ENCODE peak calls at places on chromosomes 3 and 15, in seven cellular contexts. K, Z, P, T, G, U and W are unnamed samples.

GRCh38 chr3:71323558-71323957 is 260.0 kb downstream of the FOXP1 start:
- DNase-seq in P (no peak), U (no peak), K (no peak), T (no peak), Z (no peak), G (no peak), W (no peak)

GRCh38 chr3:55795736-55796135 is 308.6 kb upstream of the WNT5A start:
- DNase-seq in T (no peak), Z (no peak), G (peak; percentile 18), U (no peak), K (no peak), P (no peak), W (no peak)

GRCh38 chr15:99197861-99198260 is 51.5 kb downstream of the TTC23 start:
- DNase-seq in U (no peak), G (no peak), T (no peak), Z (no peak), K (no peak), P (peak; percentile 6), W (no peak)

GRCh38 chr3:133448478-133449122 is 48.7 kb downstream of the BFSP2 start:
- DNase-seq in Z (no peak), P (no peak), T (no peak), K (no peak), U (no peak), G (no peak), W (no peak)

GRCh38 chr15:83300826-83301225 is 16.4 kb upstream of the BNC1 start:
- DNase-seq in Z (no peak), P (peak; percentile 76), U (no peak), K (no peak), T (no peak), G (no peak), W (no peak)

GRCh38 chr3:60703956-60704736 is 547.1 kb downstream of the FHIT start:
- DNase-seq in T (no peak), P (peak; percentile 1), K (no peak), Z (no peak), U (no peak), G (no peak), W (no peak)

GRCh38 chr15:43799209-43799944 is 643 bp downstream of the SERINC4 start:
- DNase-seq in P (no peak), U (peak; percentile 59), Z (no peak), K (no peak), G (no peak), T (no peak), W (no peak)

GRCh38 chr15:101105059-101105851 is 146.6 kb downstream of the CHSY1 start:
- DNase-seq in T (no peak), Z (peak; percentile 37), U (no peak), G (no peak), K (no peak), P (peak; percentile 17), W (no peak)

GRCh38 chr15:42228036-42228435 is 19.9 kb upstream of the VPS39 start:
- DNase-seq in U (no peak), Z (no peak), G (no peak), K (no peak), T (no peak), P (no peak), W (no peak)

GRCh38 chr15:94098877-94099606 is 132.3 kb upstream of the MCTP2 start:
- DNase-seq in K (no peak), G (no peak), U (no peak), P (no peak), Z (no peak), T (no peak), W (no peak)

GRCh38 chr15:57820119-57820518 is 113.6 kb downstream of the POLR2M start:
- DNase-seq in P (peak; percentile 2), T (no peak), U (no peak), G (no peak), K (no peak), Z (no peak), W (no peak)

GRCh38 chr3:52351762-52352055 is 35.6 kb downstream of the DNAH1 start:
- DNase-seq in K (no peak), U (no peak), T (no peak), G (no peak), P (no peak), Z (no peak), W (no peak)

GRCh38 chr15:37056168-37056893 is 44.0 kb downstream of the MEIS2 start:
- DNase-seq in Z (peak; percentile 52), P (no peak), T (peak; percentile 51), K (peak; percentile 71), U (no peak), G (no peak), W (no peak)

GRCh38 chr3:169505577-169506155 is 157.8 kb downstream of the MECOM start:
- DNase-seq in K (no peak), U (no peak), P (no peak), T (no peak), Z (no peak), G (no peak), W (no peak)

GRCh38 chr15:59203026-59203425 is 3.6 kb upstream of the LDHAL6B start:
- DNase-seq in G (no peak), Z (no peak), T (no peak), P (no peak), U (no peak), K (no peak), W (no peak)

GRCh38 chr15:68658151-68658550 is 79.4 kb downstream of the CORO2B start:
- DNase-seq in P (no peak), Z (no peak), G (no peak), U (no peak), K (no peak), T (no peak), W (no peak)

GRCh38 chr3:53303549-53303948 is 43.8 kb downstream of the DCP1A start:
- DNase-seq in K (no peak), Z (peak; percentile 80), G (no peak), T (no peak), P (no peak), U (no peak), W (no peak)

GRCh38 chr3:134371542-134372324 is 2.5 kb downstream of the AMOTL2 start:
- DNase-seq in P (no peak), K (no peak), Z (peak; percentile 26), T (no peak), U (no peak), G (no peak), W (no peak)

GRCh38 chr3:175731543-175731942 is 872.4 kb downstream of the NAALADL2 start:
- DNase-seq in G (no peak), P (no peak), K (no peak), Z (no peak), U (no peak), T (no peak), W (no peak)

GRCh38 chr15:69893863-69894262 is 203.9 kb downstream of the TLE3 start:
- DNase-seq in Z (peak; percentile 80), K (no peak), G (no peak), U (no peak), P (peak; percentile 12), T (no peak), W (no peak)

GRCh38 chr3:39193391-39193790 is 996 bp upstream of the XIRP1 start:
- DNase-seq in G (no peak), Z (peak; percentile 89), K (peak; percentile 36), U (no peak), T (no peak), P (no peak), W (no peak)

GRCh38 chr3:134602440-134602814 is 48.4 kb downstream of the KY start:
- DNase-seq in K (peak; percentile 51), T (no peak), U (no peak), G (no peak), P (no peak), Z (no peak), W (no peak)

DNA sequence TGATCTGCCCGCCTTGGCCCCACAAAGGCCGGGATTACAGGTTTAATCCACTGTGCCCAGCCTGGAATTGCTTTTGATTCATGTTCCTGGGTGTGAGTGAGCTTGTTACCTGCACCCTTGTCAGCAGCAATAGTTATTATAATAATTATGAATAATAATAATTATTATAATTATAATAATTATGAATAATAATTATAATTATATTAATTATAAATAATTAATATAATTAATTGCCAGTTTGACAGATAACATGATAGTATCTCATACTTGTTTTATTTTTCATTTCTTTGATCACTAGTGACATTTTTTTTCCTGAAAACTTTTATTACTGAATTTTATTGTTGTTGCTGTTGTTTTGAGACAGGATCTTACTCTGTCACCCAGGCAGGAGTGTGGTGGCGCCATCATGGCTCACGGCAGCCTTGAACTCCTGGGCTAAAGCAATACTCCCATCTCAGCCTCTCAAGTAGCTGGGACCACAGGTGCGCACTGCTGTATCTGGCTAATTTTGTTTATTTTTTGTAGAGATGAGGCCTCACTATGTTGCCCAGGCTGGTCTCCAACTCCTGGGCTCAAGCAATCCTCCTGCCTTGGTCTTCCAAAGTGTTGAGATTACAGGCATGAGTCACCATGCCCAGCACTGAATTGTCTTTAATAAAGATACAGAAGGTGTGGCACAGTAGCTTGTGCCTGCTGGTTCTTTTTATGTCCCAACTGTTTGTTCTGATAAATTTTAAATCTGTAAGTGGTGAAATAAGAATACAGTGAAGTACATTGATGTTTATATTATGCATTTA is 20.9 kb upstream of the TRAK1 start:
- DNase-seq in G (no peak), P (peak; percentile 22), K (no peak), T (no peak), Z (no peak), U (no peak), W (no peak)
- H3K9me3 ChIP-seq in G (no peaks in the 10 kb centered on the region), P (no peaks in the 10 kb centered on the region), K (no peaks in the 10 kb centered on the region), T (peaks cover under 1% of the 10 kb centered on the region), Z (no peaks in the 10 kb centered on the region), U (no peaks in the 10 kb centered on the region), W (no peaks in the 10 kb centered on the region)

GRCh38 chr3:44729384-44729910 is at the start of gene ZNF501:
- DNase-seq in G (peak; percentile 93), T (peak; percentile 72), K (peak; percentile 99), U (peak; percentile 96), P (peak; percentile 88), Z (peak; percentile 97), W (peak; percentile 72)

GRCh38 chr3:44734646-44735168 is 5.3 kb downstream of the ZNF501 start:
- DNase-seq in T (no peak), Z (no peak), K (no peak), U (no peak), G (no peak), P (no peak), W (no peak)
- H3K9me3 ChIP-seq in T (peaks cover 80% of the 10 kb centered on the region), Z (peaks cover 88% of the 10 kb centered on the region), K (peaks cover 98% of the 10 kb centered on the region), U (peaks cover 96% of the 10 kb centered on the region), G (peaks cover 13% of the 10 kb centered on the region), P (peaks cover 53% of the 10 kb centered on the region), W (peaks cover 37% of the 10 kb centered on the region)

GRCh38 chr15:76384409-76384808 is 47.8 kb downstream of the ISL2 start:
- DNase-seq in Z (no peak), P (no peak), K (no peak), T (no peak), G (no peak), U (no peak), W (no peak)
- H3K9me3 ChIP-seq in Z (no peaks in the 10 kb centered on the region), P (no peaks in the 10 kb centered on the region), K (no peaks in the 10 kb centered on the region), T (no peaks in the 10 kb centered on the region), G (no peaks in the 10 kb centered on the region), U (no peaks in the 10 kb centered on the region), W (no peaks in the 10 kb centered on the region)

DNA sequence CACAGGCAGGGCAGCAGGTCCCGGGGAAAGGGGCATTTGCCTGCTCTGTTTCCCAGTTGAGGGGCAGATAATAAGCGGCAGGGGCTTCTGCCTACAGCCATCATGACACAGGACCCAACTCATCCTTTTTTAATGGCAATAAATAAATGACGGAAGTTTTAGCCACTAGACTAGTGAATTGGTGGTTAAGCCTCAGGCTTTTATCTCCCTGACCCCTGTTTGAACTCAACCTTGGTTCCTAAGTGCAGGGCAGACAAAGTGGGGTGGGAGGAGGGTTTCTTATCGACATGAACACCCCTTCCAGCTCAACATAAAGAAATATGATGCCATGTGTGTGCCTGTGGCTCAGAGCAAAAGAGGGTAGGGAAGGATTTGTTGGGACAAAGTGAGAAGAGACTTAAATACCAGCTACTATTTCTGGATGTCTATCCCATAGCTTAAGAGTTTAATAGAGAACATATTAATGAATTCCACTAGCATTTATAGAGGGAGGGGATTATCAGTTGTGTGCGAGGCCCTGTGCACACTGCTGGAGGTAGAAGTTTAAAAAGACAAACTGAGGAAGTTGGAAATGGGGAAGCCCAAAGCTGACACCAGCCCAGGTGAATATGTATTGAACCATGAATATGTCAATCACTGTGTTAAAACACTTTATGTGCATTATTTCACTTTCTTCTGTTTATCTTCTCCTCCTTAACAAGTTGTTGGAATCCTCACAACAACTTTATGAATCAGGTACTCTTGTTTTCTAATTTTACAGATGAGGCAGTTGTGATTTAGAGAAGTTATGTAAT is 939.4 kb downstream of the MCTP2 start:
- DNase-seq in K (no peak), G (no peak), Z (no peak), P (no peak), U (no peak), T (no peak), W (no peak)
- H3K9me3 ChIP-seq in K (no peaks in the 10 kb centered on the region), G (no peaks in the 10 kb centered on the region), Z (no peaks in the 10 kb centered on the region), P (no peaks in the 10 kb centered on the region), U (no peaks in the 10 kb centered on the region), T (no peaks in the 10 kb centered on the region), W (no peaks in the 10 kb centered on the region)